ENCODE peak calls at places on chromosomes 12 and 14, in five cellular contexts. L, H, I, Z and R are unnamed samples.
A peak's percentile ranks its signal among the peaks of the same experiment; 100 is the strongest.

GRCh38 chr12:16880864-16881285 is 274.9 kb upstream of the LMO3 start:
- DNase-seq in Z (no peak), L (peak; percentile 15), I (no peak), H (no peak), R (peak; percentile 82)

GRCh38 chr14:93984070-93984469 is 7.7 kb upstream of the ASB2 start:
- DNase-seq in H (no peak), L (no peak), Z (no peak), I (no peak), R (no peak)

GRCh38 chr12:21696603-21697002 is 39.0 kb upstream of the LDHB start:
- DNase-seq in I (no peak), H (no peak), L (no peak), Z (no peak), R (no peak)

GRCh38 chr14:65776193-65776592 is 363.7 kb downstream of the FUT8 start:
- DNase-seq in H (no peak), Z (no peak), I (no peak), L (no peak), R (no peak)

GRCh38 chr12:55039761-55040160 is 20.0 kb downstream of the NEUROD4 start:
- DNase-seq in Z (no peak), L (no peak), H (no peak), I (no peak), R (no peak)

GRCh38 chr12:94690199-94690695 is 39.9 kb upstream of the TMCC3 start:
- DNase-seq in I (peak; percentile 78), Z (no peak), H (no peak), L (no peak), R (no peak)

GRCh38 chr12:82758743-82759142 is 72.0 kb downstream of the TMTC2 start:
- DNase-seq in I (peak; percentile 29), L (no peak), Z (no peak), H (no peak), R (peak; percentile 15)

GRCh38 chr12:90280033-90280432 is 571.4 kb upstream of the ATP2B1 start:
- DNase-seq in H (no peak), I (peak; percentile 15), Z (no peak), L (no peak), R (no peak)

GRCh38 chr14:61710853-61711817 is 15.8 kb downstream of the HIF1A start:
- DNase-seq in L (no peak), I (peak; percentile 51), Z (no peak), H (no peak), R (no peak)

GRCh38 chr12:113424915-113425823 is 3.0 kb downstream of the SDSL start:
- DNase-seq in Z (peak; percentile 25), I (peak; percentile 78), H (peak; percentile 59), L (peak; percentile 80), R (peak; percentile 62)

GRCh38 chr12:2646341-2646740 is 148.4 kb upstream of the FKBP4 start:
- DNase-seq in H (no peak), I (no peak), L (peak; percentile 2), Z (no peak), R (no peak)

GRCh38 chr12:121295123-121295745 is 1.3 kb downstream of the CAMKK2 start:
- DNase-seq in I (no peak), L (no peak), H (no peak), Z (no peak), R (peak; percentile 75)

GRCh38 chr14:101457177-101457935 is 103.9 kb upstream of the DIO3 start:
- DNase-seq in L (peak; percentile 54), I (no peak), H (no peak), Z (no peak), R (no peak)

GRCh38 chr14:79836577-79836976 is 374.7 kb downstream of the DIO2 start:
- DNase-seq in H (no peak), L (no peak), I (no peak), Z (no peak), R (no peak)

GRCh38 chr14:105094193-105094907 is 29.1 kb upstream of the GPR132 start:
- DNase-seq in H (no peak), L (no peak), Z (no peak), I (no peak), R (no peak)

GRCh38 chr12:70418101-70418500 is 52.0 kb downstream of the KCNMB4 start:
- DNase-seq in L (no peak), H (no peak), Z (no peak), I (no peak), R (no peak)

GRCh38 chr12:17108877-17109520 is 503.0 kb upstream of the LMO3 start:
- DNase-seq in L (no peak), H (no peak), Z (no peak), I (no peak), R (peak; percentile 50)

GRCh38 chr12:50542448-50542847 is 37.7 kb downstream of the DIP2B start:
- DNase-seq in L (no peak), Z (no peak), I (no peak), H (no peak), R (peak; percentile 43)

GRCh38 chr14:89185919-89186849 is 230.8 kb downstream of the FOXN3 start:
- DNase-seq in L (no peak), I (peak; percentile 47), Z (no peak), H (no peak), R (peak; percentile 84)

GRCh38 chr14:94971750-94972149 is 185.6 kb downstream of the DICER1 start:
- DNase-seq in Z (no peak), I (peak; percentile 26), L (no peak), H (no peak), R (peak; percentile 21)

GRCh38 chr12:66692170-66692569 is 13.3 kb upstream of the GRIP1 start:
- DNase-seq in I (no peak), H (no peak), Z (no peak), L (no peak), R (no peak)

GRCh38 chr14:105060751-105061427 is 4.3 kb downstream of the GPR132 start:
- DNase-seq in I (no peak), Z (no peak), H (peak; percentile 55), L (no peak), R (no peak)

GRCh38 chr14:73026243-73026844 is 562 bp downstream of the ZFYVE1 start:
- DNase-seq in H (no peak), L (no peak), Z (peak; percentile 3), I (no peak), R (no peak)

GRCh38 chr12:59004466-59004865 is 84.2 kb upstream of the LRIG3 start:
- DNase-seq in H (no peak), I (no peak), L (no peak), Z (no peak), R (no peak)

GRCh38 chr12:106764738-106765137 is 9.7 kb upstream of the RIC8B start:
- DNase-seq in L (no peak), Z (no peak), I (peak; percentile 78), H (no peak), R (peak; percentile 18)

GRCh38 chr14:24435192-24435810 is 5.5 kb downstream of the KHNYN start:
- DNase-seq in I (no peak), H (no peak), L (no peak), Z (no peak), R (no peak)

GRCh38 chr14:94115631-94116030 is 5.1 kb downstream of the IFI27 start:
- DNase-seq in Z (no peak), L (no peak), H (no peak), I (no peak), R (no peak)

GRCh38 chr12:112233242-112233641 is 107.9 kb downstream of the TRAFD1 start:
- DNase-seq in H (no peak), Z (no peak), L (no peak), I (no peak), R (no peak)

GRCh38 chr12:129911437-129912049 is 7.7 kb upstream of the TMEM132D start:
- DNase-seq in Z (peak; percentile 3), I (peak; percentile 12), H (peak; percentile 31), L (peak; percentile 24), R (peak; percentile 77)

GRCh38 chr12:86914716-86915115 is 658.5 kb upstream of the MGAT4C start:
- DNase-seq in Z (no peak), L (peak; percentile 22), I (peak; percentile 82), H (no peak), R (peak; percentile 27)

GRCh38 chr14:74140374-74140850 is 55.7 kb downstream of the LIN52 start:
- DNase-seq in Z (no peak), I (peak; percentile 38), H (peak; percentile 78), L (peak; percentile 15), R (peak; percentile 98)

GRCh38 chr12:44510510-44510909 is 365.6 kb downstream of the NELL2 start:
- DNase-seq in L (no peak), Z (no peak), I (no peak), H (no peak), R (no peak)

GRCh38 chr14:93902619-93903307 is 24.4 kb upstream of the FAM181A start:
- DNase-seq in L (no peak), I (no peak), Z (no peak), H (no peak), R (no peak)

GRCh38 chr12:41932470-41932991 is 212.1 kb downstream of the GXYLT1 start:
- DNase-seq in Z (no peak), I (peak; percentile 48), H (peak; percentile 82), L (peak; percentile 61), R (peak; percentile 16)

GRCh38 chr12:49555631-49556390 is 12.1 kb downstream of the MCRS1 start:
- DNase-seq in H (no peak), I (no peak), L (no peak), Z (no peak), R (no peak)